ENCODE peak calls at places on chromosomes 12 and 14, in ten cellular contexts. C is iPS DF 6.9, T is tibial artery, O is cardiac muscle cell, Y is coronary artery, M is left ventricle myocardium inferior, P is heart right ventricle, Z is body of pancreas, R is pancreas, H is substantia nigra. A is an unnamed sample.

GRCh38 chr12:124231980-124232653 is 62.8 kb upstream of the RFLNA start:
- DNase-seq in C (no peak), T (no peak), O (no peak), Y (no peak), M (no peak), P (no peak), Z (no peak), R (no peak), H (no peak), A (no peak)

GRCh38 chr12:132827763-132828703 is 636 bp downstream of the GOLGA3 start:
- DNase-seq in C (no peak), T (no peak), O (peak), Y (no peak), M (no peak), P (peak), Z (peak), R (peak), H (no peak), A (peak)

GRCh38 chr14:42307239-42307825 is 700.7 kb downstream of the LRFN5 start:
- DNase-seq in C (no peak), T (no peak), O (no peak), Y (no peak), M (no peak), P (no peak), Z (no peak), R (no peak), H (no peak), A (no peak)

GRCh38 chr14:41718477-41719166 is 111.9 kb downstream of the LRFN5 start:
- DNase-seq in C (no peak), T (no peak), O (no peak), Y (no peak), M (no peak), P (no peak), Z (no peak), R (no peak), H (no peak), A (no peak)

GRCh38 chr12:65121049-65121955 is at the start of gene WIF1:
- DNase-seq in C (peak), T (peak), O (peak), Y (no peak), M (no peak), P (no peak), Z (peak), R (peak), H (peak), A (peak)

GRCh38 chr12:109052415-109053323 is at the start of gene USP30:
- DNase-seq in C (peak), T (peak), O (peak), Y (peak), M (peak), P (peak), Z (peak), R (peak), H (peak), A (peak)

GRCh38 chr12:91413591-91413990 is 231.0 kb upstream of the DCN start:
- DNase-seq in C (no peak), T (no peak), O (peak), Y (no peak), M (no peak), P (no peak), Z (no peak), R (no peak), H (no peak), A (no peak)

GRCh38 chr12:24979286-24979685 is 30.4 kb upstream of the BCAT1 start:
- DNase-seq in C (no peak), T (no peak), O (no peak), Y (no peak), M (peak), P (peak), Z (no peak), R (no peak), H (no peak), A (no peak)

GRCh38 chr12:104172564-104172935 is 34.5 kb upstream of the NFYB start:
- DNase-seq in C (no peak), T (no peak), O (no peak), Y (no peak), M (no peak), P (no peak), Z (no peak), R (no peak), H (no peak), A (no peak)

GRCh38 chr14:78170203-78170602 is at the start of gene NRXN3:
- DNase-seq in C (peak), T (no peak), O (no peak), Y (no peak), M (no peak), P (no peak), Z (no peak), R (no peak), H (peak), A (no peak)

GRCh38 chr12:103036581-103037214 is 79.2 kb downstream of the ASCL1 start:
- DNase-seq in C (no peak), T (no peak), O (no peak), Y (no peak), M (no peak), P (no peak), Z (no peak), R (no peak), H (no peak), A (no peak)

GRCh38 chr14:31070431-31070830 is 44.3 kb upstream of the STRN3 start:
- DNase-seq in C (no peak), T (no peak), O (peak), Y (no peak), M (no peak), P (no peak), Z (no peak), R (no peak), H (no peak), A (no peak)

GRCh38 chr12:118065380-118065779 is 4.4 kb upstream of the WSB2 start:
- DNase-seq in C (no peak), T (no peak), O (no peak), Y (no peak), M (no peak), P (no peak), Z (no peak), R (no peak), H (no peak), A (no peak)

GRCh38 chr14:66380143-66380542 is 106.0 kb upstream of the CCDC196 start:
- DNase-seq in C (no peak), T (no peak), O (peak), Y (no peak), M (no peak), P (peak), Z (peak), R (no peak), H (no peak), A (peak)

GRCh38 chr12:102676812-102677211 is 196.4 kb upstream of the IGF1 start:
- DNase-seq in C (no peak), T (no peak), O (no peak), Y (no peak), M (no peak), P (no peak), Z (no peak), R (no peak), H (no peak), A (no peak)

GRCh38 chr12:89470741-89471504 is 53.7 kb downstream of the GALNT4 start:
- DNase-seq in C (no peak), T (no peak), O (peak), Y (no peak), M (no peak), P (no peak), Z (no peak), R (no peak), H (no peak), A (no peak)

GRCh38 chr12:46266869-46267617 is 1.8 kb downstream of the SLC38A1 start:
- DNase-seq in C (no peak), T (peak), O (peak), Y (peak), M (peak), P (peak), Z (peak), R (peak), H (peak), A (peak)

GRCh38 chr14:98347686-98348085 is 924.3 kb downstream of the BCL11B start:
- DNase-seq in C (no peak), T (no peak), O (no peak), Y (no peak), M (no peak), P (no peak), Z (no peak), R (no peak), H (no peak), A (no peak)

DNA sequence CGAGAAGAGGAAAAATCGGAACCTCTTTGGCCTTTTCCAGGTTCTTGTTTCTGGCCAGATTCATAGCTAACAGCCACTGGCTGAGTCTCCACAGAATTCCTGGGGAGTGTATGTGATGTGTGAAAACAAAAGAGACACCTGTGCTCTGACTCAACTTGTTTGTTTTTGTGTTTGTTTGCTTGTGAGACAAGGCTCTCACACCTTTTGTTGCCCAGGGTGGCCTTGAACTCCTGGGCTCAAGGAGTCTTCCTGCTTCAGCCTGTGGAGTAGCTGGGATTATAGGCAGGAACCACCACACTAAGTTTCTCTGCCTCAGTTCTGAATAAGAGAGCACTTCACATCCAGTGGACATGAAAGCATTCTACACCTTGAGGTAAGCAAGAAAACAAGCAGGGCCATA is 22.7 kb downstream of the MFAP5 start:
- DNase-seq in C (no peak), T (no peak), O (no peak), Y (no peak), M (no peak), P (no peak), Z (no peak), R (no peak), H (no peak), A (no peak)
- H3K27ac ChIP-seq in C (no peak), T (no peak), O (no peak), Y (no peak), M (no peak), P (no peak), Z (no peak), R (no peak), H (no peak), A (no peak)

DNA sequence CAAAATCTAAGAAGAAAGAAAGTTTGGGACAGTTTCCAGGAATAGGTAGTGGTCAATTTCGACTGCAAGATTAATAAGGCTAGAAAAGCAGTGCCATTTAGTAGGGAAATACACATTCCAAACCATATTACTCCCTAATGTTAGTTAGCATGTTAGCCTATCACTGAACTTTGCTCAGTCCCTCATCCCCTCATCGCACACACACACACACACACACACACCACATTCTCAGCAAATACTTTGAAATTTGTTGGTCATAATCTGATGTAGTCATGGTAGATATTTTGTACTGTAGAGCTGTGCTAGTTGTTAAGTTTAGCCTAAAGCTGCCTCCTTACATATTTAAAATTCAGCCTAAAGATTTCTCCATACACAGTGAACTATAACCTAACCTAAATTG is 64.0 kb downstream of the MYF5 start:
- DNase-seq in C (no peak), T (no peak), O (no peak), Y (no peak), M (no peak), P (no peak), Z (no peak), R (no peak), H (no peak), A (no peak)
- H3K27ac ChIP-seq in C (no peak), T (no peak), O (no peak), Y (no peak), M (no peak), P (no peak), Z (no peak), R (no peak), H (no peak), A (no peak)

GRCh38 chr12:10372534-10372931 is 17.3 kb downstream of the KLRK1 start:
- DNase-seq in C (no peak), T (no peak), O (no peak), Y (no peak), M (no peak), P (no peak), Z (no peak), R (no peak), H (no peak), A (peak)
- H3K27ac ChIP-seq in C (no peak), T (no peak), O (no peak), Y (no peak), M (no peak), P (peak), Z (no peak), R (no peak), H (peak), A (peak)

GRCh38 chr12:49026101-49026500 is 7.5 kb upstream of the PRKAG1 start:
- DNase-seq in C (no peak), T (no peak), O (no peak), Y (no peak), M (no peak), P (no peak), Z (no peak), R (no peak), H (no peak), A (no peak)
- H3K27ac ChIP-seq in C (no peak), T (no peak), O (no peak), Y (no peak), M (no peak), P (no peak), Z (no peak), R (no peak), H (no peak), A (no peak)

DNA sequence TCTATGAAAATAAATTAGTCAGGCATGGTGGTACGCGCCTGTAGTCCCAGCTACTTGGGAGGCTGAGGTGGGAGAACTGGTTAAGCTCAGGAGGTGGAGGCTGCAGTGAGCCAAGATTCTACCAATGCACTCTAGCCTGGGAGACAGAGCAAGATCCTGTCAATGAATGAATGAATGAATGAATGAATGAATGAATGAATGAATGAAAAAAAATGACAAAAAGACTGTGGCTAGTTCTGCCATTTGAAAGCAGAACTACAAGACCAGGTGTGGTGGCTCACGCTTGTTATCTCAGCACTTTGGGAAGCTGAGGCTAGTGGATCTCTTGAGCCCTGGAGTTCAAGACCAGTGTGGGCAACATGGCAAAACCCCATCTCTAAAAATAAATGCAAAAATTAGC is 32.2 kb upstream of the NPFF start:
- DNase-seq in C (no peak), T (no peak), O (no peak), Y (no peak), M (no peak), P (no peak), Z (no peak), R (no peak), H (no peak), A (no peak)
- H3K27ac ChIP-seq in C (no peak), T (no peak), O (no peak), Y (no peak), M (peak), P (no peak), Z (peak), R (no peak), H (peak), A (no peak)

GRCh38 chr14:74368026-74368425 is 19.8 kb downstream of the VRTN start:
- DNase-seq in C (no peak), T (peak), O (no peak), Y (no peak), M (no peak), P (no peak), Z (no peak), R (no peak), H (no peak), A (no peak)
- H3K27ac ChIP-seq in C (no peak), T (no peak), O (no peak), Y (no peak), M (no peak), P (no peak), Z (no peak), R (no peak), H (no peak), A (no peak)

GRCh38 chr14:85565862-85566296 is 35.9 kb downstream of the FLRT2 start:
- DNase-seq in C (no peak), T (no peak), O (peak), Y (no peak), M (no peak), P (no peak), Z (peak), R (no peak), H (no peak), A (no peak)

GRCh38 chr14:85572021-85572420 is 42.1 kb downstream of the FLRT2 start:
- DNase-seq in C (no peak), T (no peak), O (no peak), Y (no peak), M (no peak), P (no peak), Z (no peak), R (no peak), H (no peak), A (no peak)

GRCh38 chr14:85564841-85565527 is 35.0 kb downstream of the FLRT2 start:
- DNase-seq in C (no peak), T (no peak), O (no peak), Y (no peak), M (no peak), P (no peak), Z (no peak), R (no peak), H (no peak), A (no peak)

GRCh38 chr14:85562630-85563029 is 32.7 kb downstream of the FLRT2 start:
- DNase-seq in C (no peak), T (no peak), O (no peak), Y (no peak), M (no peak), P (no peak), Z (no peak), R (no peak), H (no peak), A (no peak)

GRCh38 chr14:85566603-85567002 is 36.7 kb downstream of the FLRT2 start:
- DNase-seq in C (no peak), T (no peak), O (peak), Y (no peak), M (no peak), P (no peak), Z (no peak), R (no peak), H (no peak), A (no peak)
- H3K27ac ChIP-seq in C (no peak), T (no peak), O (no peak), Y (no peak), M (no peak), P (no peak), Z (peak), R (no peak), H (no peak), A (no peak)

DNA sequence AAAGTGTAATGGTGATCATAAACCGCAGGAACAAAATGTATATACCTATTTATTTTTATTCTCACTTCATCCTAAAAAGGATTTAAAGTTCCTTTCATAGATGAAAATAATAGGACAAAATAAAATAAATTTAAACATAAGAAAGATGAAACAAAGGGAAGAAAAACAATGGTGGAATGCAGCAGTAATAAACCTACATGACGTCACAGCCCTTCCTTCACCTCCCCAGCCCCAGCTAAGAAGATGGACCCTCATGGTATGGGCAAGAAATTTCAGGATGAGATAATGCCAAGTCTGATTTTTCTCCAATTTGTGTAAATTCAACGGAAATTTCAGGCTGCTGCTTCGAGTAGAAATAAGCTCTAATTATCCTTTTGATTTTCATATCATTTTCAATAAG is 381.0 kb downstream of the LRIG3 start:
- DNase-seq in C (no peak), T (no peak), O (no peak), Y (no peak), M (no peak), P (no peak), Z (no peak), R (no peak), H (no peak), A (no peak)
- H3K27ac ChIP-seq in C (no peak), T (no peak), O (no peak), Y (no peak), M (no peak), P (no peak), Z (no peak), R (no peak), H (no peak), A (no peak)

DNA sequence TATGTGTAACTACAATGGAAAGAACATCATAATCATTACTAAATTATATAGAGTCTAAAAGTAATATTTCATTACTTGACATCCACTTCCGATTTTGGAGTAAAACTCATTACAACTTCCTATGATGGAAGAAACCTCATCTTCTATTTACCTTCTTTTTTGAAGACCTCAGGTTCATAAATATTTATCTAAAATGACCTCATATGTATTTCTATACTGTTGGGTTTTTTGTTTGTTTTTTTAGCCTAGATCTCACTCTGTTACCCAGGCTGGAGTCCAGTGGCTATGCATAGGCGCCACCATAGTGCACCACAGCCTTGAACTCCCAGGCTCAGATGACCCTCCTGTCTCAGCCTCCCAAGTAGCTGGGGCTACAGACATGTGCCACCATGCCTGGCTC is 39.9 kb upstream of the BMAL2 start:
- DNase-seq in C (no peak), T (no peak), O (no peak), Y (no peak), M (no peak), P (no peak), Z (no peak), R (no peak), H (no peak), A (no peak)
- H3K27ac ChIP-seq in C (no peak), T (peak), O (peak), Y (peak), M (peak), P (peak), Z (peak), R (no peak), H (no peak), A (peak)

A was measured in right cardiac atrium.